ENCODE peak calls at places on chromosome 10, in seven cellular contexts. H is fibroblast of pulmonary artery, F is esophagus squamous epithelium, E is bronchial epithelial cell, V is pancreas, Q is cardiac muscle cell, P is heart left ventricle. B is an unnamed sample.

GRCh38 chr10:32054087-32054486 is 2.1 kb downstream of the KIF5B start:
- DNase-seq in H (peak; percentile 66), F (no peak), E (peak; percentile 59), V (no peak), Q (no peak), P (no peak), B (peak; percentile 60)

GRCh38 chr10:17805921-17806577 is 3.1 kb upstream of the MRC1 start:
- DNase-seq in H (no peak), F (no peak), E (no peak), V (no peak), Q (peak; percentile 16), P (no peak), B (no peak)

GRCh38 chr10:71138126-71138860 is 74.1 kb upstream of the UNC5B start:
- DNase-seq in H (no peak), F (no peak), E (no peak), V (no peak), Q (no peak), P (no peak), B (no peak)

GRCh38 chr10:22346087-22346661 is 878 bp downstream of the SPAG6 start:
- DNase-seq in H (no peak), F (no peak), E (no peak), V (no peak), Q (no peak), P (no peak), B (no peak)

GRCh38 chr10:69130251-69130650 is 6.3 kb downstream of the VPS26A start:
- DNase-seq in H (peak; percentile 11), F (no peak), E (no peak), V (no peak), Q (no peak), P (no peak), B (no peak)

GRCh38 chr10:127694580-127695193 is 42.3 kb upstream of the FOXI2 start:
- DNase-seq in H (no peak), F (no peak), E (peak; percentile 7), V (no peak), Q (peak; percentile 44), P (no peak), B (no peak)

GRCh38 chr10:6404127-6405072 is 175.7 kb downstream of the PRKCQ start:
- DNase-seq in H (no peak), F (no peak), E (no peak), V (no peak), Q (no peak), P (no peak), B (no peak)

GRCh38 chr10:28807760-28808613 is 130.7 kb downstream of the BAMBI start:
- DNase-seq in H (peak; percentile 62), F (no peak), E (peak; percentile 23), V (no peak), Q (peak; percentile 76), P (no peak), B (no peak)

GRCh38 chr10:22435650-22436049 is 90.4 kb downstream of the SPAG6 start:
- DNase-seq in H (no peak), F (no peak), E (no peak), V (peak; percentile 50), Q (no peak), P (no peak), B (no peak)

GRCh38 chr10:90306187-90306586 is 551.7 kb downstream of the HTR7 start:
- DNase-seq in H (peak; percentile 90), F (no peak), E (peak; percentile 60), V (no peak), Q (no peak), P (no peak), B (peak; percentile 95)

GRCh38 chr10:33006342-33006887 is 48.4 kb upstream of the ITGB1 start:
- DNase-seq in H (no peak), F (no peak), E (no peak), V (no peak), Q (no peak), P (no peak), B (no peak)

GRCh38 chr10:28411648-28412047 is 108.8 kb upstream of the MPP7 start:
- DNase-seq in H (no peak), F (no peak), E (peak; percentile 70), V (no peak), Q (no peak), P (no peak), B (no peak)

GRCh38 chr10:107971973-107972372 is 807.5 kb upstream of the SORCS1 start:
- DNase-seq in H (peak; percentile 64), F (no peak), E (peak; percentile 99), V (no peak), Q (no peak), P (no peak), B (peak; percentile 90)

GRCh38 chr10:101564490-101564991 is 23.5 kb downstream of the POLL start:
- DNase-seq in H (no peak), F (no peak), E (no peak), V (no peak), Q (no peak), P (peak; percentile 47), B (no peak)

GRCh38 chr10:44180321-44181154 is 204.4 kb downstream of the CXCL12 start:
- DNase-seq in H (peak; percentile 79), F (no peak), E (no peak), V (no peak), Q (no peak), P (no peak), B (peak; percentile 93)

GRCh38 chr10:14695833-14696232 is 78.9 kb downstream of the FAM107B start:
- DNase-seq in H (no peak), F (no peak), E (no peak), V (no peak), Q (no peak), P (no peak), B (no peak)

DNA sequence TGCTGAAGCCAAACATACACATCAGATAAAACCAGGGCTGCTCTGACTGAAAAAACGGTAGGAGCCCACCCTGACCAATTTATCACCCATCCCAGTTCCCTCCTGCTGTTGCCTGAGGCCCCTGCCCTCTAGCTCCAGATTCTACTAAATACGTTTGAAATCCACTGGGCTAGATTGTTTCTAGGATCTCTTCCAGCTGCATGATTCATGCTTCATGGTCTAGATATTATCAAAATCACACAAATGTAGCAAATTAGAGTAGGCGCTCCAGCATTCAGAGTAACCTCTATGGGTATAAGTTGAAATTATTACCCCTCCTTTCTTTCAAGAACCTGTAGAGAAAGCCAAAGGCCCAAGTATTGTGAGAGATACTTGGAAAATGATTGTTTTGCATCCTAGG is 151.2 kb upstream of the FAM13C start:
- DNase-seq in H (peak; percentile 36), F (no peak), E (no peak), V (no peak), Q (no peak), P (no peak), B (no peak)
- TF ChIP-seq CTCF in H (no peak), F (no peak), E (no peak), V (no peak), Q (no peak), P (no peak), B (no peak)

GRCh38 chr10:3090388-3090787 is 23.0 kb downstream of the PFKP start:
- DNase-seq in H (no peak), F (no peak), E (no peak), V (peak; percentile 21), Q (no peak), P (no peak), B (no peak)

GRCh38 chr10:3090914-3091313 is 23.6 kb downstream of the PFKP start:
- DNase-seq in H (peak; percentile 83), F (no peak), E (peak; percentile 75), V (peak; percentile 76), Q (peak; percentile 83), P (no peak), B (peak; percentile 54)

GRCh38 chr10:3093996-3094395 is 26.6 kb downstream of the PFKP start:
- DNase-seq in H (no peak), F (no peak), E (no peak), V (peak; percentile 25), Q (no peak), P (no peak), B (no peak)

GRCh38 chr10:3091921-3092320 is 24.6 kb downstream of the PFKP start:
- DNase-seq in H (no peak), F (no peak), E (no peak), V (peak; percentile 22), Q (no peak), P (no peak), B (no peak)

DNA sequence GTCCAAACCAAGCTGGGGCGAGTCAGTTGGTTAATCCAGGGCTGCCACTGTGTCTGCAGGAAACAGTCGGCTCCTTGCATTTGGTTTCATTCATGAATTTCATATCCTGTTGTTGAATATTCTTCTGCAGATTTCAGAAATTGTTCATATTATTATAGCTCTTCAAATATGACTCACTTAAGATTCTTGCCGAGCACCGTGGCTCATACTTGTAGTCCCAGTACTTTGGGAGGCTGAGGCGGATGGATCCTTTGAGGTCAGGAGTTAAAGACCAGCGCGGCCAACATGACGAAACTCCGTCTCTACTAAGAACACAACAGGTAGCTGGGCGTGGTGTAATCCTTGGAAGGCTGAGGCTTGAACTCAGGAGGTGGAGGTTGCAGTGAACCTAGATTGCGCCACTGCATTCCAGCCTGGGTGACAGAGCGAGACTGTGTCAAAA is 24.0 kb downstream of the PFKP start:
- DNase-seq in H (peak; percentile 92), F (no peak), E (peak; percentile 93), V (peak; percentile 11), Q (no peak), P (no peak), B (peak; percentile 58)
- H3K4me3 ChIP-seq in H (no peak overlapping the region), F (no peak overlapping the region), E (no peak overlapping the region), V (no peak overlapping the region), Q (no peak overlapping the region), P (no peak overlapping the region), B (no peak overlapping the region)

GRCh38 chr10:25522294-25522693 is 347.5 kb downstream of the GPR158 start:
- DNase-seq in H (peak; percentile 46), F (no peak), E (no peak), V (no peak), Q (no peak), P (no peak), B (peak; percentile 2)

DNA sequence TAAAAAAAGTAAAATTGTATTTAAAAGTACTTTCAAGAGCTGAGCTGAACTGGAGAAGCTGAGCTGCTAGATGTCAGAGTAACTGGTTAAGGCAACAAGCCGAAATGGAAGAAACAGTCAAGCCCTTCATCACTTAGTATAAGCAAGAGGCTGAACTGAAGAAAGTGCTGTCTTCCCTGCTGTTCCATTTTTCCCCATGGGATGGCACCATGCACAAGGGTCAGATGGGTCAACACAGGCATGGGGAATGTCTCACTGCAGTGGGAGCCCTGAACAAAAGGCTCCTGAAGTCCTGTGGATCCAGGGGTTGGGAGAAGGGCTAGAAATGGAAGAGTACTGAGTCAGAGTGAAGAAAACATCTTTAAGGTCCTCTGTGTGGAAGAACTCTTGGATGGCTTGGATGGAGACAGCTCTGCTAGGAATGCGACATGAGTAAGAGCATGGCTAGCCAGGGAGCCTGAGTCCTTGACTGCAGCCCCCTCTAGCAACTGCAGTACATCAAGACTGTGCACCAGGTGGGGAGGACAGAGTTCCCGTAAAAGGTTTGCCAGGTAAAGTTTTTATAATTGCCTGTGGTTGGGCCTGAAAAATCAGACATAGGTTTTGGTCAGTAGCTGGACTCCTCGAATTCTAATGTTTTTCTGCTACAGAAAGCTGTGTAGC is 348.3 kb downstream of the GPR158 start:
- DNase-seq in H (peak; percentile 68), F (no peak), E (peak; percentile 61), V (no peak), Q (peak; percentile 17), P (no peak), B (no peak)
- TF ChIP-seq CTCF in H (peak; percentile 69), F (no peak), E (peak; percentile 84), V (no peak), Q (peak; percentile 43), P (no peak), B (no peak)

DNA sequence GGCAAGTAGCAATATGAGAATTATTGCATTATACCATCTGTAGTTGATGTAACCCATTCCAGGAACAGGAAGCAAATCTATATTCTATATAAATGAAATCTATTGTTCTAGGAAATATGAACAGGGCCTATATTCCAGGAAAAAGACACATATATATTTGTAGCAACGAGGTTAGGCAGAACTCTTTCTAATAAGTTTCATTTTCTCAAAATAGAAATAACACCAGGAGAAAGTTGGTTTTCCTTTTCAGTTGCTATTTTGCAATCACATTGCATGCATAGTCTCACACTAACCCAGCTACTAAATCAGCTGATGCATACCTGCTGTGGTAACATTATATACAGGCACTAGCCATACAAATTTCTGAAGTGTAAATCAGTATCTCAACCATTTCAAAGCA is 6.2 kb upstream of the IFIT2 start:
- DNase-seq in H (peak; percentile 72), F (no peak), E (peak; percentile 53), V (no peak), Q (no peak), P (no peak), B (peak; percentile 72)
- H3K4me3 ChIP-seq in H (no peak overlapping the region), F (no peak overlapping the region), E (no peak overlapping the region), V (no peak overlapping the region), Q (no peak overlapping the region), P (no peak overlapping the region), B (no peak overlapping the region)

B was measured in foreskin fibroblast.